ENCODE peak calls at places on chromosomes 5 and 9, in five cellular contexts. O, X, D, H and P are unnamed samples.

GRCh38 chr5:43425965-43426364 is 13.8 kb upstream of the CCL28 start:
- DNase-seq in O (peak; percentile 84), X (no peak), D (no peak), H (peak; percentile 80), P (no peak)

GRCh38 chr5:133032852-133033742 is 6.7 kb upstream of the ZCCHC10 start:
- DNase-seq in O (no peak), X (no peak), D (no peak), H (no peak), P (no peak)

GRCh38 chr5:61023131-61023530 is 78.1 kb downstream of the NDUFAF2 start:
- DNase-seq in O (peak; percentile 34), X (no peak), D (no peak), H (no peak), P (no peak)

GRCh38 chr5:68911840-68912690 is 181.7 kb upstream of the SLC30A5 start:
- DNase-seq in O (peak; percentile 86), X (no peak), D (no peak), H (peak; percentile 10), P (no peak)

GRCh38 chr5:14445581-14446290 is 135.9 kb upstream of the OTULINL start:
- DNase-seq in O (peak; percentile 80), X (no peak), D (no peak), H (peak; percentile 33), P (no peak)

GRCh38 chr5:179699640-179700298 is 1.0 kb downstream of the CANX start:
- DNase-seq in O (peak; percentile 44), X (no peak), D (no peak), H (peak; percentile 31), P (no peak)

GRCh38 chr9:108961151-108961550 is 27.0 kb downstream of the ABITRAM start:
- DNase-seq in O (no peak), X (no peak), D (no peak), H (no peak), P (no peak)

GRCh38 chr5:132500244-132500930 is 9.8 kb upstream of the IRF1 start:
- DNase-seq in O (no peak), X (no peak), D (no peak), H (no peak), P (no peak)

GRCh38 chr9:1732670-1733069 is 282.5 kb upstream of the SMARCA2 start:
- DNase-seq in O (no peak), X (no peak), D (no peak), H (no peak), P (no peak)

GRCh38 chr9:112486221-112487007 is at the start of gene KIAA1958:
- DNase-seq in O (peak; percentile 87), X (peak; percentile 83), D (peak; percentile 54), H (peak; percentile 47), P (peak; percentile 70)

GRCh38 chr5:68459500-68460139 is 244.1 kb downstream of the PIK3R1 start:
- DNase-seq in O (no peak), X (no peak), D (no peak), H (no peak), P (no peak)